ENCODE peak calls at places on chromosomes 13 and 19, in six cellular contexts. U is mesenchymal stem cell; V is foreskin fibroblast; C is Calu3; S is stimulated activated naive CD4-positive, alpha-beta T cell; H is gastrocnemius medialis. P is an unnamed sample.

GRCh38 chr19:17467471-17468301 is 2.6 kb upstream of the SLC27A1 start:
- DNase-seq in H (peak; percentile 71), C (no peak), V (no peak), U (no peak), S (no peak), P (no peak)

GRCh38 chr19:49916839-49917733 is 11.9 kb upstream of the ATF5 start:
- DNase-seq in H (peak; percentile 39), S (no peak), U (no peak), C (no peak), V (no peak), P (no peak)

GRCh38 chr19:46494115-46494935 is 1.3 kb downstream of the PNMA8B start:
- DNase-seq in V (no peak), U (no peak), C (no peak), S (no peak), H (no peak), P (no peak)

GRCh38 chr13:44406617-44407016 is 33.0 kb downstream of the SERP2 start:
- DNase-seq in U (no peak), C (no peak), H (no peak), S (no peak), V (no peak), P (no peak)

GRCh38 chr19:17881701-17882100 is 10.0 kb downstream of the SLC5A5 start:
- DNase-seq in U (no peak), C (no peak), H (no peak), S (no peak), V (no peak), P (no peak)

GRCh38 chr13:99505814-99506269 is 4.6 kb downstream of the TM9SF2 start:
- DNase-seq in H (no peak), V (no peak), U (peak; percentile 64), C (no peak), S (no peak), P (no peak)

GRCh38 chr19:38647966-38648788 is 728 bp downstream of the ACTN4 start:
- DNase-seq in S (no peak), V (no peak), H (no peak), U (peak; percentile 33), C (no peak), P (no peak)

GRCh38 chr19:12155324-12155723 is 1.2 kb downstream of the ZNF625 start:
- DNase-seq in C (no peak), V (no peak), U (peak; percentile 5), H (no peak), S (no peak), P (no peak)

GRCh38 chr13:40189885-40190655 is 476.4 kb downstream of the FOXO1 start:
- DNase-seq in S (no peak), C (no peak), V (no peak), U (no peak), H (no peak), P (no peak)

GRCh38 chr19:38318595-38319142 is 976 bp upstream of the KCNK6 start:
- DNase-seq in H (no peak), S (no peak), V (no peak), C (no peak), U (no peak), P (no peak)

GRCh38 chr19:22332924-22333323 is 46.7 kb downstream of the ZNF729 start:
- DNase-seq in H (no peak), C (no peak), V (no peak), S (no peak), U (no peak), P (no peak)

GRCh38 chr13:78054152-78054551 is 135.5 kb upstream of the EDNRB start:
- DNase-seq in C (no peak), S (no peak), V (no peak), U (no peak), H (no peak), P (no peak)

GRCh38 chr19:48867119-48867921 is 1.1 kb downstream of the PLEKHA4 start:
- DNase-seq in V (no peak), C (peak; percentile 29), S (no peak), H (no peak), U (no peak), P (peak; percentile 44)

GRCh38 chr19:8722032-8722431 is 598 bp downstream of the OR2Z1 start:
- DNase-seq in C (no peak), V (no peak), U (no peak), H (no peak), S (no peak), P (no peak)

GRCh38 chr13:94674609-94675348 is 37.6 kb downstream of the SOX21 start:
- DNase-seq in V (peak; percentile 12), C (peak; percentile 28), H (no peak), U (peak; percentile 41), S (peak; percentile 8), P (peak; percentile 57)

GRCh38 chr13:31945202-31945978 is 86.2 kb upstream of the FRY start:
- DNase-seq in U (peak; percentile 45), H (peak; percentile 77), C (peak; percentile 46), S (no peak), V (peak; percentile 87), P (peak; percentile 95)

GRCh38 chr19:49894011-49894664 is 2.5 kb downstream of the IL4I1 start:
- DNase-seq in C (no peak), S (no peak), H (no peak), U (no peak), V (no peak), P (no peak)

GRCh38 chr19:39131255-39131755 is 5.7 kb downstream of the PAK4 start:
- DNase-seq in H (peak; percentile 21), V (no peak), U (no peak), S (no peak), C (no peak), P (no peak)

GRCh38 chr13:81683526-81683925 is 1342.6 kb upstream of the SPRY2 start:
- DNase-seq in S (no peak), H (no peak), V (no peak), U (no peak), C (no peak), P (no peak)

GRCh38 chr19:8487137-8487851 is 15.1 kb downstream of the PRAM1 start:
- DNase-seq in U (no peak), S (peak; percentile 12), V (no peak), H (peak; percentile 32), C (no peak), P (no peak)

GRCh38 chr19:50358483-50359431 is 6.7 kb downstream of the NAPSA start:
- DNase-seq in C (no peak), S (peak; percentile 70), H (no peak), U (no peak), V (no peak), P (no peak)

GRCh38 chr19:1445185-1445931 is 4.6 kb upstream of the APC2 start:
- DNase-seq in C (peak; percentile 72), V (no peak), S (peak; percentile 45), H (peak; percentile 43), U (peak; percentile 67), P (peak; percentile 34)

GRCh38 chr13:94065741-94066140 is 413.7 kb downstream of the DCT start:
- DNase-seq in S (no peak), U (peak; percentile 32), V (peak; percentile 47), H (no peak), C (no peak), P (no peak)

GRCh38 chr13:75417647-75418046 is 64.3 kb downstream of the TBC1D4 start:
- DNase-seq in C (no peak), S (no peak), V (no peak), U (no peak), H (no peak), P (no peak)

GRCh38 chr19:6769006-6769637 is 1.9 kb upstream of the SH2D3A start:
- DNase-seq in V (no peak), S (no peak), C (no peak), H (no peak), U (peak; percentile 28), P (no peak)

GRCh38 chr19:17703823-17704463 is 15.3 kb upstream of the MAP1S start:
- DNase-seq in V (no peak), U (no peak), C (no peak), S (peak; percentile 42), H (no peak), P (no peak)

GRCh38 chr19:18562086-18562485 is 4.4 kb downstream of the KXD1 start:
- DNase-seq in H (no peak), U (no peak), V (peak; percentile 7), C (no peak), S (no peak), P (no peak)

GRCh38 chr13:95788100-95788463 is 111.1 kb downstream of the DNAJC3 start:
- DNase-seq in C (no peak), H (no peak), U (no peak), V (no peak), S (no peak), P (no peak)